ENCODE peak calls at places on chromosomes 2 and 18, in seven cellular contexts. M is T1000; V is activated CD4-positive, alpha-beta memory T cell treated with anti-CD3 and anti-CD28 coated beads for 36 hours; O is astrocyte; B is ACHN; N is ELR; Z is sciatic nerve. Q is an unnamed sample.

GRCh38 chr2:199410130-199410529 is 47.6 kb downstream of the SATB2 start:
- DNase-seq in O (peak), Z (no peak), B (no peak), M (no peak), N (peak), V (no peak), Q (no peak)

GRCh38 chr2:72755647-72756423 is 70.0 kb downstream of the EXOC6B start:
- DNase-seq in M (no peak), N (no peak), B (no peak), Z (no peak), O (peak), V (no peak), Q (no peak)

GRCh38 chr2:39481611-39482010 is 44.5 kb upstream of the MAP4K3 start:
- DNase-seq in M (no peak), B (peak), O (peak), V (no peak), N (peak), Z (no peak), Q (peak)

GRCh38 chr2:133326651-133327397 is 241.4 kb downstream of the NCKAP5 start:
- DNase-seq in N (peak), Z (no peak), V (no peak), M (no peak), B (peak), O (peak), Q (peak)

GRCh38 chr2:227406177-227407031 is 18.7 kb upstream of the SCYGR1 start:
- DNase-seq in N (peak), O (peak), M (peak), B (peak), V (no peak), Z (peak), Q (peak)

GRCh38 chr2:160970052-160970846 is 190.0 kb upstream of the TANK start:
- DNase-seq in O (peak), M (peak), Z (no peak), N (peak), V (no peak), B (peak), Q (peak)

GRCh38 chr2:143083636-143084035 is 45.6 kb upstream of the ARHGAP15 start:
- DNase-seq in Z (no peak), M (no peak), V (no peak), B (peak), N (peak), O (peak), Q (peak)

GRCh38 chr2:44715671-44716077 is 225.8 kb upstream of the SIX3 start:
- DNase-seq in B (peak), Z (no peak), N (peak), M (peak), V (no peak), O (peak), Q (peak)

GRCh38 chr2:238190445-238190844 is 13.1 kb downstream of the ILKAP start:
- DNase-seq in V (no peak), O (no peak), Z (no peak), N (no peak), B (no peak), M (no peak), Q (no peak)

GRCh38 chr2:178114462-178114861 is 2.2 kb downstream of the RBM45 start:
- DNase-seq in M (no peak), Z (no peak), N (no peak), V (no peak), B (no peak), O (no peak), Q (no peak)

GRCh38 chr2:127423476-127423840 is 5.2 kb downstream of the PROC start:
- DNase-seq in V (no peak), O (no peak), Z (no peak), N (no peak), M (no peak), B (no peak), Q (no peak)

GRCh38 chr2:70656421-70657010 is 102.9 kb upstream of the TGFA start:
- DNase-seq in V (peak), B (no peak), Z (no peak), O (no peak), M (no peak), N (no peak), Q (no peak)

GRCh38 chr2:12931211-12931844 is 214.6 kb downstream of the TRIB2 start:
- DNase-seq in N (peak), V (no peak), O (peak), B (peak), Z (no peak), M (no peak), Q (peak)

GRCh38 chr18:55833543-55833942 is 245.6 kb upstream of the TCF4 start:
- DNase-seq in V (no peak), B (peak), O (peak), Z (no peak), M (peak), N (peak), Q (peak)

GRCh38 chr2:197706839-197707207 is 1.7 kb downstream of the MARS2 start:
- DNase-seq in O (no peak), Z (no peak), V (no peak), B (no peak), N (no peak), M (no peak), Q (no peak)